ENCODE peak calls at places on chromosomes 1 and 21, in ten cellular contexts. K is iris pigment epithelial cell; A is cardiac fibroblast; T is stimulated activated CD4-positive, alpha-beta T cell treated with anti-CD3 and anti-CD28 coated beads, Interleukin-4, amount 100 ng/mL, for 48 hours; X is SK-N-SH; B is NCI-H748 treated with DMSO at 0.1 percent for 48 hours; C is NCI-H1105 treated with DMSO at 0.1 percent for 48 hours; O is NCI-H2081; Y is stimulated activated CD8-positive, alpha-beta memory T cell treated with anti-CD3 and anti-CD28 coated beads, Interleukin-4, amount 100 ng/mL, for 4 hours; P is choroid plexus epithelial cell. R is an unnamed sample.

GRCh38 chr1:100354971-100355394 is 2.7 kb downstream of the CDC14A start:
- DNase-seq in K (peak), A (peak), T (no peak), X (no peak), B (peak), C (peak), O (no peak), Y (no peak), P (peak), R (peak)

GRCh38 chr1:172990598-172991215 is 60.0 kb downstream of the TNFSF18 start:
- DNase-seq in K (peak), A (peak), T (no peak), X (no peak), B (no peak), C (no peak), O (no peak), Y (no peak), P (peak), R (peak)

GRCh38 chr1:215824245-215824644 is 257.1 kb downstream of the KCTD3 start:
- DNase-seq in K (peak), A (no peak), T (no peak), X (no peak), B (no peak), C (no peak), O (peak), Y (no peak), P (peak), R (peak)

GRCh38 chr21:37463083-37463780 is 96.7 kb downstream of the DYRK1A start:
- DNase-seq in K (peak), A (peak), T (no peak), X (peak), B (peak), C (peak), O (no peak), Y (no peak), P (peak), R (peak)

GRCh38 chr21:25560151-25560783 is 47.0 kb downstream of the MRPL39 start:
- DNase-seq in K (peak), A (no peak), T (no peak), X (no peak), B (no peak), C (no peak), O (no peak), Y (no peak), P (peak), R (no peak)

GRCh38 chr1:28591708-28592313 is at the start of gene RAB42:
- DNase-seq in K (no peak), A (no peak), T (no peak), X (peak), B (no peak), C (no peak), O (no peak), Y (no peak), P (no peak), R (peak)

GRCh38 chr21:14114251-14114650 is 96.5 kb downstream of the LIPI start:
- DNase-seq in K (no peak), A (no peak), T (no peak), X (no peak), B (peak), C (peak), O (no peak), Y (no peak), P (no peak), R (no peak)

GRCh38 chr1:20662110-20662475 is 924 bp upstream of the DDOST start:
- DNase-seq in K (no peak), A (no peak), T (no peak), X (peak), B (no peak), C (no peak), O (no peak), Y (no peak), P (no peak), R (no peak)

GRCh38 chr1:229340496-229340895 is 2.4 kb downstream of the CCSAP start:
- DNase-seq in K (no peak), A (no peak), T (no peak), X (no peak), B (no peak), C (no peak), O (no peak), Y (no peak), P (no peak), R (no peak)

GRCh38 chr1:55213885-55214213 is 1.3 kb downstream of the USP24 start:
- DNase-seq in K (no peak), A (no peak), T (no peak), X (peak), B (no peak), C (no peak), O (peak), Y (no peak), P (no peak), R (no peak)